ENCODE peak calls at places on chromosomes 3 and 15, in five cellular contexts. B, M, E, Y and P are unnamed samples.

GRCh38 chr15:92438471-92438870 is 44.8 kb downstream of the ST8SIA2 start:
- DNase-seq in B (no peak), M (no peak), E (no peak), Y (no peak), P (no peak)

GRCh38 chr15:73346735-73347312 is 21.9 kb downstream of the HCN4 start:
- DNase-seq in B (peak; percentile 90), M (peak; percentile 69), E (peak; percentile 4), Y (peak; percentile 87), P (no peak)

GRCh38 chr3:4614927-4615326 is 121.8 kb downstream of the ITPR1 start:
- DNase-seq in B (no peak), M (no peak), E (no peak), Y (no peak), P (no peak)

GRCh38 chr3:47485812-47486211 is 10.1 kb upstream of the SCAP start:
- DNase-seq in B (no peak), M (no peak), E (no peak), Y (no peak), P (no peak)

GRCh38 chr3:42097166-42097946 is 6.2 kb downstream of the TRAK1 start:
- DNase-seq in B (no peak), M (peak; percentile 43), E (no peak), Y (no peak), P (no peak)

GRCh38 chr3:110576962-110577361 is 494.7 kb upstream of the NECTIN3 start:
- DNase-seq in B (no peak), M (peak; percentile 97), E (no peak), Y (peak; percentile 32), P (no peak)

GRCh38 chr15:20340931-20341661 is 200.5 kb downstream of the GOLGA6L6 start:
- DNase-seq in B (peak; percentile 73), M (no peak), E (no peak), Y (peak; percentile 58), P (no peak)

GRCh38 chr15:50225057-50225456 is 40.5 kb downstream of the HDC start:
- DNase-seq in B (no peak), M (no peak), E (no peak), Y (no peak), P (no peak)

GRCh38 chr3:82031576-82031975 is 270.1 kb upstream of the GBE1 start:
- DNase-seq in B (no peak), M (no peak), E (no peak), Y (no peak), P (no peak)

GRCh38 chr3:140588558-140588957 is 89.3 kb upstream of the TRIM42 start:
- DNase-seq in B (no peak), M (no peak), E (no peak), Y (no peak), P (no peak)

GRCh38 chr15:32941823-32942222 is 224.0 kb downstream of the GREM1 start:
- DNase-seq in B (no peak), M (no peak), E (no peak), Y (no peak), P (no peak)

GRCh38 chr15:85748729-85749128 is 46.0 kb downstream of the KLHL25 start:
- DNase-seq in B (no peak), M (no peak), E (no peak), Y (peak; percentile 63), P (no peak)

GRCh38 chr3:193815246-193816027 is 222.4 kb downstream of the OPA1 start:
- DNase-seq in B (no peak), M (no peak), E (no peak), Y (no peak), P (no peak)

GRCh38 chr3:14243782-14244181 is 65.2 kb downstream of the LSM3 start:
- DNase-seq in B (no peak), M (no peak), E (no peak), Y (no peak), P (no peak)

GRCh38 chr3:16247282-16248058 is 17.3 kb downstream of the DPH3 start:
- DNase-seq in B (peak; percentile 94), M (peak; percentile 78), E (peak; percentile 49), Y (peak; percentile 80), P (peak; percentile 83)

GRCh38 chr15:67225336-67225735 is 29.1 kb downstream of the AAGAB start:
- DNase-seq in B (no peak), M (no peak), E (no peak), Y (no peak), P (no peak)

GRCh38 chr3:42497009-42497731 is 5.3 kb upstream of the VIPR1 start:
- DNase-seq in B (no peak), M (peak; percentile 42), E (no peak), Y (peak; percentile 63), P (no peak)

GRCh38 chr3:42874749-42875148 is 930 bp downstream of the CYP8B1 start:
- DNase-seq in B (no peak), M (no peak), E (no peak), Y (no peak), P (no peak)

GRCh38 chr3:194615221-194615620 is 18.0 kb downstream of the TMEM44 start:
- DNase-seq in B (no peak), M (no peak), E (no peak), Y (no peak), P (no peak)

GRCh38 chr15:31452595-31453557 is 126.2 kb downstream of the KLF13 start:
- DNase-seq in B (no peak), M (no peak), E (no peak), Y (no peak), P (no peak)

GRCh38 chr3:159764211-159765024 is 224.2 kb upstream of the IL12A start:
- DNase-seq in B (no peak), M (peak; percentile 87), E (no peak), Y (peak; percentile 62), P (no peak)

GRCh38 chr3:62007036-62007435 is 366.3 kb downstream of the FEZF2 start:
- DNase-seq in B (no peak), M (peak; percentile 34), E (no peak), Y (no peak), P (peak; percentile 39)

GRCh38 chr3:140290105-140290504 is 355.1 kb downstream of the CLSTN2 start:
- DNase-seq in B (no peak), M (peak; percentile 72), E (no peak), Y (no peak), P (no peak)

GRCh38 chr15:74193305-74193718 is 9.3 kb downstream of the STRA6 start:
- DNase-seq in B (no peak), M (peak; percentile 99), E (no peak), Y (no peak), P (no peak)

GRCh38 chr3:59655616-59656015 is 605.8 kb upstream of the CFAP20DC start:
- DNase-seq in B (no peak), M (no peak), E (no peak), Y (no peak), P (no peak)

GRCh38 chr15:88391006-88391405 is 76.2 kb downstream of the MRPL46 start:
- DNase-seq in B (no peak), M (no peak), E (no peak), Y (no peak), P (no peak)

GRCh38 chr15:23081271-23081670 is 41.9 kb upstream of the TUBGCP5 start:
- DNase-seq in B (no peak), M (no peak), E (no peak), Y (no peak), P (no peak)

GRCh38 chr3:113631573-113631972 is 64.9 kb downstream of the USF3 start:
- DNase-seq in B (no peak), M (no peak), E (no peak), Y (no peak), P (no peak)

GRCh38 chr15:96326551-96327154 is 3.8 kb upstream of the NR2F2 start:
- DNase-seq in B (peak; percentile 55), M (peak; percentile 59), E (no peak), Y (peak; percentile 60), P (no peak)

GRCh38 chr3:42119558-42120355 is 28.6 kb downstream of the TRAK1 start:
- DNase-seq in B (no peak), M (peak; percentile 37), E (no peak), Y (no peak), P (no peak)

GRCh38 chr3:2856062-2856792 is 253.9 kb downstream of the IL5RA start:
- DNase-seq in B (no peak), M (no peak), E (no peak), Y (no peak), P (no peak)

GRCh38 chr3:116176974-116177555 is 268.2 kb downstream of the LSAMP start:
- DNase-seq in B (no peak), M (no peak), E (no peak), Y (no peak), P (no peak)